ENCODE peak calls at places on chromosomes 3 and 15, in eight cellular contexts. One of them, this sample, is unnamed.

GRCh38 chr3:50652709-50653108 is 22.0 kb upstream of the DOCK3 start:
- DNase-seq in effector memory CD4-positive, alpha-beta T cell: peak
- DNase-seq in tibial artery: no peak
- DNase-seq in fibroblast of pulmonary artery: peak
- DNase-seq in sigmoid colon: no peak
- DNase-seq in A549: peak
- DNase-seq in pancreas: no peak
- DNase-seq in SJCRH30: peak
- DNase-seq in this sample: peak

GRCh38 chr3:80542476-80542875 is 774.7 kb upstream of the ROBO1 start:
- DNase-seq in effector memory CD4-positive, alpha-beta T cell: no peak
- DNase-seq in tibial artery: no peak
- DNase-seq in fibroblast of pulmonary artery: no peak
- DNase-seq in sigmoid colon: no peak
- DNase-seq in A549: no peak
- DNase-seq in pancreas: no peak
- DNase-seq in SJCRH30: peak
- DNase-seq in this sample: no peak

GRCh38 chr3:63032876-63033275 is 157.7 kb upstream of the CADPS start:
- DNase-seq in effector memory CD4-positive, alpha-beta T cell: no peak
- DNase-seq in tibial artery: no peak
- DNase-seq in fibroblast of pulmonary artery: no peak
- DNase-seq in sigmoid colon: no peak
- DNase-seq in A549: no peak
- DNase-seq in pancreas: no peak
- DNase-seq in SJCRH30: no peak
- DNase-seq in this sample: no peak

GRCh38 chr15:30991301-30992072 is at the start of gene MTMR10:
- DNase-seq in effector memory CD4-positive, alpha-beta T cell: peak
- DNase-seq in tibial artery: peak
- DNase-seq in fibroblast of pulmonary artery: peak
- DNase-seq in sigmoid colon: peak
- DNase-seq in A549: peak
- DNase-seq in pancreas: peak
- DNase-seq in SJCRH30: peak
- DNase-seq in this sample: peak

GRCh38 chr3:177451277-177451880 is 254.1 kb upstream of the TBL1XR1 start:
- DNase-seq in effector memory CD4-positive, alpha-beta T cell: no peak
- DNase-seq in tibial artery: no peak
- DNase-seq in fibroblast of pulmonary artery: peak
- DNase-seq in sigmoid colon: no peak
- DNase-seq in A549: no peak
- DNase-seq in pancreas: no peak
- DNase-seq in SJCRH30: no peak
- DNase-seq in this sample: no peak

GRCh38 chr3:20511863-20512262 is 325.9 kb upstream of the SGO1 start:
- DNase-seq in effector memory CD4-positive, alpha-beta T cell: no peak
- DNase-seq in tibial artery: no peak
- DNase-seq in fibroblast of pulmonary artery: peak
- DNase-seq in sigmoid colon: no peak
- DNase-seq in A549: peak
- DNase-seq in pancreas: no peak
- DNase-seq in SJCRH30: no peak
- DNase-seq in this sample: no peak

GRCh38 chr15:61051570-61052031 is 177.5 kb downstream of the RORA start:
- DNase-seq in effector memory CD4-positive, alpha-beta T cell: no peak
- DNase-seq in tibial artery: peak
- DNase-seq in fibroblast of pulmonary artery: peak
- DNase-seq in sigmoid colon: peak
- DNase-seq in A549: peak
- DNase-seq in pancreas: no peak
- DNase-seq in SJCRH30: peak
- DNase-seq in this sample: no peak

GRCh38 chr3:76871655-76872054 is 168.2 kb upstream of the ROBO2 start:
- DNase-seq in effector memory CD4-positive, alpha-beta T cell: no peak
- DNase-seq in tibial artery: no peak
- DNase-seq in fibroblast of pulmonary artery: no peak
- DNase-seq in sigmoid colon: no peak
- DNase-seq in A549: no peak
- DNase-seq in pancreas: no peak
- DNase-seq in SJCRH30: no peak
- DNase-seq in this sample: no peak

GRCh38 chr15:38702178-38702912 is 137.7 kb upstream of the RASGRP1 start:
- DNase-seq in effector memory CD4-positive, alpha-beta T cell: no peak
- DNase-seq in tibial artery: no peak
- DNase-seq in fibroblast of pulmonary artery: no peak
- DNase-seq in sigmoid colon: no peak
- DNase-seq in A549: peak
- DNase-seq in pancreas: peak
- DNase-seq in SJCRH30: peak
- DNase-seq in this sample: no peak

GRCh38 chr15:40825661-40826088 is 2.8 kb downstream of the PPP1R14D start:
- DNase-seq in effector memory CD4-positive, alpha-beta T cell: no peak
- DNase-seq in tibial artery: no peak
- DNase-seq in fibroblast of pulmonary artery: no peak
- DNase-seq in sigmoid colon: no peak
- DNase-seq in A549: peak
- DNase-seq in pancreas: peak
- DNase-seq in SJCRH30: no peak
- DNase-seq in this sample: no peak

GRCh38 chr3:22245122-22245521 is 494.1 kb upstream of the ZNF385D start:
- DNase-seq in effector memory CD4-positive, alpha-beta T cell: no peak
- DNase-seq in tibial artery: peak
- DNase-seq in fibroblast of pulmonary artery: peak
- DNase-seq in sigmoid colon: no peak
- DNase-seq in A549: peak
- DNase-seq in pancreas: no peak
- DNase-seq in SJCRH30: peak
- DNase-seq in this sample: no peak

GRCh38 chr3:139611540-139611939 is 66.2 kb downstream of the NMNAT3 start:
- DNase-seq in effector memory CD4-positive, alpha-beta T cell: no peak
- DNase-seq in tibial artery: no peak
- DNase-seq in fibroblast of pulmonary artery: no peak
- DNase-seq in sigmoid colon: no peak
- DNase-seq in A549: no peak
- DNase-seq in pancreas: no peak
- DNase-seq in SJCRH30: peak
- DNase-seq in this sample: no peak

GRCh38 chr3:9750556-9751411 is 1.0 kb downstream of the OGG1 start:
- DNase-seq in effector memory CD4-positive, alpha-beta T cell: no peak
- DNase-seq in tibial artery: no peak
- DNase-seq in fibroblast of pulmonary artery: no peak
- DNase-seq in sigmoid colon: no peak
- DNase-seq in A549: peak
- DNase-seq in pancreas: no peak
- DNase-seq in SJCRH30: no peak
- DNase-seq in this sample: no peak

GRCh38 chr3:9749333-9749662 is 454 bp upstream of the OGG1 start:
- DNase-seq in effector memory CD4-positive, alpha-beta T cell: no peak
- DNase-seq in tibial artery: no peak
- DNase-seq in fibroblast of pulmonary artery: no peak
- DNase-seq in sigmoid colon: peak
- DNase-seq in A549: no peak
- DNase-seq in pancreas: no peak
- DNase-seq in SJCRH30: peak
- DNase-seq in this sample: no peak

GRCh38 chr3:9749663-9750555 is at the start of gene OGG1:
- DNase-seq in effector memory CD4-positive, alpha-beta T cell: peak
- DNase-seq in tibial artery: peak
- DNase-seq in fibroblast of pulmonary artery: peak
- DNase-seq in sigmoid colon: peak
- DNase-seq in A549: peak
- DNase-seq in pancreas: peak
- DNase-seq in SJCRH30: peak
- DNase-seq in this sample: peak

GRCh38 chr3:9757427-9757826 is 7.7 kb downstream of the OGG1 start:
- DNase-seq in effector memory CD4-positive, alpha-beta T cell: no peak
- DNase-seq in tibial artery: no peak
- DNase-seq in fibroblast of pulmonary artery: no peak
- DNase-seq in sigmoid colon: no peak
- DNase-seq in A549: no peak
- DNase-seq in pancreas: no peak
- DNase-seq in SJCRH30: no peak
- DNase-seq in this sample: no peak

DNA sequence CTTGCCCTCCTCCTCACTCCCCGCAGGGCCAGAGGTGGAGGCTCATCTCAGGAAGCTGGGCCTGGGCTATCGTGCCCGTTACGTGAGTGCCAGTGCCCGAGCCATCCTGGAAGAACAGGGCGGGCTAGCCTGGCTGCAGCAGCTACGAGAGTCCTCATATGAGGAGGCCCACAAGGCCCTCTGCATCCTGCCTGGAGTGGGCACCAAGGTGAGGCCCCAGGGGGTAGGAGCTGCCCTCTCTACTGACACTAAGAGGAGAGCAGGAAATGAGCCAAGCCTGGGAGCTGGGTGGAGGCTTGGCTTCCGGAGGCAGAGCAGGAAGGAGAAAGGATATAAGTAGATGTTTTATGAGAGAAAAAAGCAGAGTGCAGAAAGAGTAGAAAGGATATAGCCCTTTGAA is 4.9 kb downstream of the OGG1 start:
- DNase-seq in effector memory CD4-positive, alpha-beta T cell: no peak
- DNase-seq in tibial artery: no peak
- DNase-seq in fibroblast of pulmonary artery: no peak
- DNase-seq in sigmoid colon: no peak
- DNase-seq in A549: no peak
- DNase-seq in pancreas: no peak
- DNase-seq in SJCRH30: no peak
- DNase-seq in this sample: no peak
- H3K4me3 ChIP-seq in effector memory CD4-positive, alpha-beta T cell: no peak
- H3K4me3 ChIP-seq in tibial artery: no peak
- H3K4me3 ChIP-seq in fibroblast of pulmonary artery: no peak
- H3K4me3 ChIP-seq in sigmoid colon: no peak
- H3K4me3 ChIP-seq in A549: no peak
- H3K4me3 ChIP-seq in pancreas: no peak
- H3K4me3 ChIP-seq in SJCRH30: no peak
- H3K4me3 ChIP-seq in this sample: no peak

DNA sequence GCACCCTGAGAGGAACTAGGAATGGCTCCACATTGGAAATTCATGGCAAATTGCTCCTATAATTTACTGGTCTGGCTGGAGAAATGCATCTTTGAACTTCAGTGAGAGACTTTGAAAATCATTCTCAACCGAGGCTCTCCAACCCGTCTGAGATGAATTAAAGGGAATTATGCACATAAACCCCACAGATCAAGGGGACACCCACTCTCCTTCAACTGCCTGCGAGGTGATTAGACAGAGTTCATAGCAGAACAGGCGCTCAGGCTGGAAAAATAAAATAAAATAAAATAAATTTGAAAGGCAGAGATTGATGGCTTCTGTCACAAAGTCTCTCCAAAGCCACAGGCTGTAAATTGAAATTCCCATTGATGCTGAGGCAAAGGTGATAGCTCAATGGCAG is 37.7 kb downstream of the MEGF11 start:
- DNase-seq in effector memory CD4-positive, alpha-beta T cell: no peak
- DNase-seq in tibial artery: no peak
- DNase-seq in fibroblast of pulmonary artery: no peak
- DNase-seq in sigmoid colon: no peak
- DNase-seq in A549: no peak
- DNase-seq in pancreas: no peak
- DNase-seq in SJCRH30: no peak
- DNase-seq in this sample: no peak
- H3K4me3 ChIP-seq in effector memory CD4-positive, alpha-beta T cell: no peak
- H3K4me3 ChIP-seq in tibial artery: no peak
- H3K4me3 ChIP-seq in fibroblast of pulmonary artery: no peak
- H3K4me3 ChIP-seq in sigmoid colon: no peak
- H3K4me3 ChIP-seq in A549: no peak
- H3K4me3 ChIP-seq in pancreas: no peak
- H3K4me3 ChIP-seq in SJCRH30: no peak
- H3K4me3 ChIP-seq in this sample: no peak

GRCh38 chr3:181610973-181611265 is 100.8 kb upstream of the SOX2 start:
- DNase-seq in effector memory CD4-positive, alpha-beta T cell: no peak
- DNase-seq in tibial artery: no peak
- DNase-seq in fibroblast of pulmonary artery: no peak
- DNase-seq in sigmoid colon: no peak
- DNase-seq in A549: no peak
- DNase-seq in pancreas: no peak
- DNase-seq in SJCRH30: no peak
- DNase-seq in this sample: no peak
- H3K4me3 ChIP-seq in effector memory CD4-positive, alpha-beta T cell: no peak
- H3K4me3 ChIP-seq in tibial artery: no peak
- H3K4me3 ChIP-seq in fibroblast of pulmonary artery: no peak
- H3K4me3 ChIP-seq in sigmoid colon: no peak
- H3K4me3 ChIP-seq in A549: no peak
- H3K4me3 ChIP-seq in pancreas: no peak
- H3K4me3 ChIP-seq in SJCRH30: no peak
- H3K4me3 ChIP-seq in this sample: no peak

GRCh38 chr3:4987374-4988296 is 8.4 kb downstream of the BHLHE40 start:
- DNase-seq in effector memory CD4-positive, alpha-beta T cell: no peak
- DNase-seq in tibial artery: no peak
- DNase-seq in fibroblast of pulmonary artery: no peak
- DNase-seq in sigmoid colon: no peak
- DNase-seq in A549: no peak
- DNase-seq in pancreas: no peak
- DNase-seq in SJCRH30: no peak
- DNase-seq in this sample: no peak
- H3K4me3 ChIP-seq in effector memory CD4-positive, alpha-beta T cell: peak
- H3K4me3 ChIP-seq in tibial artery: peak
- H3K4me3 ChIP-seq in fibroblast of pulmonary artery: peak
- H3K4me3 ChIP-seq in sigmoid colon: peak
- H3K4me3 ChIP-seq in A549: no peak
- H3K4me3 ChIP-seq in pancreas: peak
- H3K4me3 ChIP-seq in SJCRH30: peak
- H3K4me3 ChIP-seq in this sample: peak

GRCh38 chr3:186361246-186361611 is 805 bp downstream of the DGKG start:
- DNase-seq in effector memory CD4-positive, alpha-beta T cell: no peak
- DNase-seq in tibial artery: no peak
- DNase-seq in fibroblast of pulmonary artery: no peak
- DNase-seq in sigmoid colon: no peak
- DNase-seq in A549: no peak
- DNase-seq in pancreas: no peak
- DNase-seq in SJCRH30: no peak
- DNase-seq in this sample: no peak
- H3K4me3 ChIP-seq in effector memory CD4-positive, alpha-beta T cell: no peak
- H3K4me3 ChIP-seq in tibial artery: peak
- H3K4me3 ChIP-seq in fibroblast of pulmonary artery: no peak
- H3K4me3 ChIP-seq in sigmoid colon: peak
- H3K4me3 ChIP-seq in A549: peak
- H3K4me3 ChIP-seq in pancreas: peak
- H3K4me3 ChIP-seq in SJCRH30: no peak
- H3K4me3 ChIP-seq in this sample: no peak

DNA sequence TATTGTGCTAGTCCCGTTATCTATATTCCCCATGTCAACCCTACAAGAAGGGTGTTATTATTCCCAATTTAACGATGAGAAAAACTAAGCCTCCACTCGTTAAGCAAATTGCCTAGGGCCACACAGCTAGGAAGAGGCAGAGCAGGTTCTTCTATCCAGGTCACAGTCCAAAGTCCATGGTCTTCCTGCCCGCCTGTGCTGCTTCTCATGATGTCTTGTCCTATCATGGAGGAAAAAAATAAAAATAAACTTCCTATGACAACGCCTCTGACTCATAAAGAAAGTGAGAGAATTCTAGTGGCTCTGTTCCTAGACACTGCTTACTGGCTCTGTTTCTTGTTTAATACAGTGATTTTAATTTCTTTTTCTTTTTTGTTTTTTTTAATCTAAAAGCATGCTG is 9.7 kb downstream of the COL8A1 start:
- DNase-seq in effector memory CD4-positive, alpha-beta T cell: no peak
- DNase-seq in tibial artery: no peak
- DNase-seq in fibroblast of pulmonary artery: peak
- DNase-seq in sigmoid colon: no peak
- DNase-seq in A549: peak
- DNase-seq in pancreas: no peak
- DNase-seq in SJCRH30: no peak
- DNase-seq in this sample: no peak
- H3K4me3 ChIP-seq in effector memory CD4-positive, alpha-beta T cell: no peak
- H3K4me3 ChIP-seq in tibial artery: peak
- H3K4me3 ChIP-seq in fibroblast of pulmonary artery: no peak
- H3K4me3 ChIP-seq in sigmoid colon: no peak
- H3K4me3 ChIP-seq in A549: no peak
- H3K4me3 ChIP-seq in pancreas: no peak
- H3K4me3 ChIP-seq in SJCRH30: no peak
- H3K4me3 ChIP-seq in this sample: no peak